ENCODE peak calls at places on chromosomes 1 and 21, in four cellular contexts. Y is astrocyte of the cerebellum, R is tibial artery, C is AG10803. E is an unnamed sample.

GRCh38 chr21:41866274-41866809 is 12.8 kb downstream of the PRDM15 start:
- DNase-seq in C (no peak), R (no peak), Y (no peak), E (no peak)

GRCh38 chr21:45988366-45989347 is 7.1 kb downstream of the COL6A1 start:
- DNase-seq in Y (no peak), C (no peak), R (no peak), E (no peak)

GRCh38 chr1:172154571-172154970 is 265.9 kb upstream of the C1orf105 start:
- DNase-seq in C (peak), Y (no peak), R (no peak), E (no peak)

GRCh38 chr1:155859881-155860841 is 794 bp downstream of the SYT11 start:
- DNase-seq in C (peak), Y (peak), R (peak), E (peak)

GRCh38 chr1:160421881-160422280 is 21.5 kb downstream of the VANGL2 start:
- DNase-seq in C (no peak), Y (no peak), R (no peak), E (no peak)

GRCh38 chr21:31558839-31559367 is 100.6 kb upstream of the SOD1 start:
- DNase-seq in C (peak), R (no peak), Y (peak), E (peak)

GRCh38 chr1:51330331-51331201 is at the start of gene TTC39A:
- DNase-seq in C (no peak), R (no peak), Y (no peak), E (no peak)

GRCh38 chr1:3476666-3477065 is 22.2 kb downstream of the ARHGEF16 start:
- DNase-seq in R (no peak), C (no peak), Y (no peak), E (no peak)

GRCh38 chr21:36891692-36892091 is 74.8 kb downstream of the HLCS start:
- DNase-seq in C (no peak), Y (no peak), R (no peak), E (no peak)

GRCh38 chr1:172903581-172904220 is 147.0 kb downstream of the TNFSF18 start:
- DNase-seq in Y (no peak), R (no peak), C (peak), E (no peak)

GRCh38 chr1:171912509-171913185 is 71.3 kb downstream of the DNM3 start:
- DNase-seq in C (no peak), R (no peak), Y (no peak), E (no peak)

GRCh38 chr1:18396247-18396646 is 84.5 kb upstream of the KLHDC7A start:
- DNase-seq in R (no peak), C (no peak), Y (no peak), E (no peak)

GRCh38 chr21:25115021-25115420 is 492.3 kb downstream of the MRPL39 start:
- DNase-seq in Y (no peak), R (no peak), C (no peak), E (no peak)

GRCh38 chr1:27015260-27015659 is 2.6 kb upstream of the TENT5B start:
- DNase-seq in C (no peak), R (no peak), Y (no peak), E (peak)

GRCh38 chr1:27066313-27066630 is 53.6 kb upstream of the TENT5B start:
- DNase-seq in C (no peak), R (no peak), Y (no peak), E (no peak)

GRCh38 chr1:88239205-88239604 is 444.9 kb upstream of the PKN2 start:
- DNase-seq in C (no peak), Y (no peak), R (no peak), E (no peak)
- TF ChIP-seq CTCF in C (no peak), Y (no peak), R (no peak), E (no peak)

DNA sequence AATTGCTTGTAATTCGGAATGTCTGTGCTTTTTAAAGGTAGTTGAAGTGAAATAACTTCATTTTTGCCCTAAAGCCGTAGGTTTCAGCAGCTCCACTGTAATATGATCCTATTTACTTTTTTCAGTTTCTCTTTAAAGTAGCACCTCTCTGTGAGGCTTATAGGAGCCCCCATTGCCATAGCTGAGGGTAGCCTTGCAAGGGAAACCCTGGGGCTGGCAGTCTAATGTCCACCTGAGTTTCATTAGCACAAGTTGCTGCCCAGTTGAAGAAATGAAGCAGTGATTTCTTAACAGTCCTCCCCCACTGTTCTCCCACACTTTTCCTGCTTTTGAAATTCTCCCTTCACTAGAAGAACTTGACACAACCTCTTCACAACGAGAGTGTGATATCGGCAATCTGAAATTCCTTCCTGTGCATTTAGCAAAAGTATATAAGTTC is 1.5 kb downstream of the HMCN1 start:
- DNase-seq in R (no peak), Y (no peak), C (peak), E (no peak)
- H3K4me3 ChIP-seq in R (peak), Y (peak), C (peak), E (no peak)

DNA sequence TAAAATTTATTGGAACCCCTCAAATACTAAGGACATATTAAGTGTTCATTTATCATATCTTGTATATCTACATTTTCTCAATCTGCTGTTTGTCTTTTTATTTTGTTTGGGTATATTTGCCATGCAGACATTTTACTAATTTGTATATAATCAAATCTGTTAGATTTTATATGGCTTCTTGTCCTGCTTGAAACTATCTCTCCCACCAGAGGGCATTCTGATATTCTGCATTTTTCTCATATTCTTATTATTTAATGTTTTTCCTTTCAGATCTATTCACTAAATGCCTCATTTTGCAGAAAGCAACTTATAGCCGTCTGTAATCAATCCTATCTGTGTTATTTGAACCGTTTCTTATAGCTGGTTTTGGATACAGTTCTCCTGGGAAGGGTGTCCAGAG is 745.5 kb downstream of the LRRIQ3 start:
- DNase-seq in C (no peak), R (no peak), Y (no peak), E (no peak)
- TF ChIP-seq CTCF in C (no peak), R (no peak), Y (peak), E (no peak)

GRCh38 chr1:167430134-167430848 is 88.0 kb downstream of the CD247 start:
- DNase-seq in C (no peak), Y (no peak), R (no peak), E (no peak)

GRCh38 chr1:167430849-167431242 is 87.5 kb downstream of the CD247 start:
- DNase-seq in C (no peak), Y (no peak), R (no peak), E (no peak)

GRCh38 chr1:167431261-167431908 is 86.9 kb downstream of the CD247 start:
- DNase-seq in R (no peak), Y (no peak), C (no peak), E (no peak)

GRCh38 chr1:167432780-167433179 is 85.5 kb downstream of the CD247 start:
- DNase-seq in R (no peak), Y (no peak), C (no peak), E (no peak)

DNA sequence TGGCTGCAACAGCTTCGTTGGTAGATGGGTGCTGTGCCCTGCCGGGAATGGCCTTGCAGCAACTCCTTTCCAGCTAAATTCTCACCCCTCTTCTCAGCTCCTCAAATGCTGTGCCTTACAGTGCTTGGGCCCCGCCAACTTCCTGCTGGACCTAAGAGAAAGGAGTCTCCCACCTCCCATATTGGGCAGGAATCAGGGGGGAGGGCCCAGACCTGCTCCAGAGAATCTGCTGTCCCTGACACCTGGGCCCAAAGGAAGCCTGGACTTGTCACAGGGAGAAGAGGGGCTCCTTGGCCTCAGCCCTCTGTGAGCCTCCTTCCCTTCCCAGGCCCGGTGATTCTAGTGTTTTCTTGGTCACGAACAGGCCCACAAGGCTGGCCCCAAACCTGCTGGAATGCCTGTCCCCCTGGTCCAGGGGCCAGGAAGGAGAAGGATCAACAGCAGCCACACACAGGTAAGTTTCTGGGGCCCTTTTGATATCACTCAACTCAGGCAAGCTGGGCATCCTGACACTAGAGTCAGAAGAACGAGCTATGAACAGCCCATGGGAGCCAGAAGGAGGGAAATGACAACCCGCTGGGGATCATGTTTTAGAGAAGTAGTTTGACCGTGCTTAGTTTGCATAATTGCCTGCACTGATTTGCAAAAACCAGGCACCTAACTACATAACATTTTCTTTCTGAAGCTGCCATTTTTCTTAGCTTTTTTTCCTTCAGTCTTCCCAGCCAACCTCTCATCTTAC is 86.2 kb downstream of the CD247 start:
- DNase-seq in R (no peak), C (no peak), Y (no peak), E (no peak)
- H3K4me3 ChIP-seq in R (no peak), C (no peak), Y (no peak), E (no peak)

GRCh38 chr1:36864182-36865079 is 169.9 kb downstream of the GRIK3 start:
- DNase-seq in Y (no peak), C (no peak), R (no peak), E (peak)
- TF ChIP-seq CTCF in Y (no peak), C (peak), R (no peak), E (peak)

E was measured in NB4.